ENCODE peak calls at places on chromosomes 2 and 18, in five cellular contexts. One of them, this sample, is unnamed.

GRCh38 chr2:160417745-160418397 is 75.7 kb downstream of the RBMS1 start:
- DNase-seq in A549: no peak
- DNase-seq in esophagus squamous epithelium: no peak
- DNase-seq in neuronal stem cell: no peak
- DNase-seq in PC-9: no peak
- DNase-seq in this sample: no peak

GRCh38 chr2:194289712-194290346 is 1367.2 kb upstream of the SLC39A10 start:
- DNase-seq in PC-9: no peak
- DNase-seq in esophagus squamous epithelium: no peak
- DNase-seq in A549: no peak
- DNase-seq in neuronal stem cell: no peak
- DNase-seq in this sample: no peak

GRCh38 chr2:37720533-37721218 is 49.2 kb upstream of the CDC42EP3 start:
- DNase-seq in PC-9: no peak
- DNase-seq in esophagus squamous epithelium: no peak
- DNase-seq in A549: no peak
- DNase-seq in neuronal stem cell: no peak
- DNase-seq in this sample: no peak

GRCh38 chr2:128464456-128464855 is 145.8 kb upstream of the HS6ST1 start:
- DNase-seq in A549: no peak
- DNase-seq in neuronal stem cell: no peak
- DNase-seq in PC-9: no peak
- DNase-seq in esophagus squamous epithelium: no peak
- DNase-seq in this sample: no peak

GRCh38 chr18:56861244-56861643 is 210.1 kb downstream of the WDR7 start:
- DNase-seq in neuronal stem cell: no peak
- DNase-seq in A549: no peak
- DNase-seq in PC-9: no peak
- DNase-seq in esophagus squamous epithelium: no peak
- DNase-seq in this sample: no peak

GRCh38 chr2:135916232-135916631 is 40.0 kb upstream of the MCM6 start:
- DNase-seq in esophagus squamous epithelium: no peak
- DNase-seq in neuronal stem cell: peak; percentile 11
- DNase-seq in PC-9: no peak
- DNase-seq in A549: peak; percentile 6
- DNase-seq in this sample: no peak

GRCh38 chr2:109126501-109126860 is 2.5 kb upstream of the SH3RF3 start:
- DNase-seq in PC-9: no peak
- DNase-seq in neuronal stem cell: no peak
- DNase-seq in A549: no peak
- DNase-seq in esophagus squamous epithelium: no peak
- DNase-seq in this sample: peak; percentile 68

GRCh38 chr2:20067992-20068727 is 16.7 kb upstream of the LAPTM4A start:
- DNase-seq in esophagus squamous epithelium: no peak
- DNase-seq in A549: no peak
- DNase-seq in neuronal stem cell: no peak
- DNase-seq in PC-9: peak; percentile 97
- DNase-seq in this sample: peak; percentile 90

GRCh38 chr2:319059-319600 is 31.2 kb upstream of the ALKAL2 start:
- DNase-seq in neuronal stem cell: no peak
- DNase-seq in A549: no peak
- DNase-seq in esophagus squamous epithelium: no peak
- DNase-seq in PC-9: no peak
- DNase-seq in this sample: no peak

GRCh38 chr2:179186126-179186525 is 78.5 kb downstream of the SESTD1 start:
- DNase-seq in esophagus squamous epithelium: no peak
- DNase-seq in A549: no peak
- DNase-seq in PC-9: no peak
- DNase-seq in neuronal stem cell: no peak
- DNase-seq in this sample: peak; percentile 11

GRCh38 chr2:102753563-102754159 is 8.2 kb upstream of the TMEM182 start:
- DNase-seq in A549: peak; percentile 15
- DNase-seq in neuronal stem cell: peak; percentile 32
- DNase-seq in esophagus squamous epithelium: no peak
- DNase-seq in PC-9: peak; percentile 45
- DNase-seq in this sample: no peak

GRCh38 chr2:174051741-174052638 is 86.8 kb upstream of the SP3 start:
- DNase-seq in A549: peak; percentile 73
- DNase-seq in esophagus squamous epithelium: no peak
- DNase-seq in PC-9: peak; percentile 83
- DNase-seq in neuronal stem cell: no peak
- DNase-seq in this sample: peak; percentile 73

GRCh38 chr2:43707255-43707654 is 31.0 kb upstream of the C1GALT1C1L start:
- DNase-seq in neuronal stem cell: no peak
- DNase-seq in A549: peak; percentile 27
- DNase-seq in PC-9: no peak
- DNase-seq in esophagus squamous epithelium: no peak
- DNase-seq in this sample: no peak

GRCh38 chr2:157438907-157439791 is 4.7 kb downstream of the CYTIP start:
- DNase-seq in neuronal stem cell: no peak
- DNase-seq in PC-9: no peak
- DNase-seq in esophagus squamous epithelium: no peak
- DNase-seq in A549: no peak
- DNase-seq in this sample: no peak

GRCh38 chr2:16112972-16113560 is 172.7 kb downstream of the MYCN start:
- DNase-seq in esophagus squamous epithelium: no peak
- DNase-seq in A549: no peak
- DNase-seq in PC-9: no peak
- DNase-seq in neuronal stem cell: no peak
- DNase-seq in this sample: no peak

GRCh38 chr18:13381907-13382682 is 163.5 kb downstream of the LDLRAD4 start:
- DNase-seq in esophagus squamous epithelium: peak; percentile 6
- DNase-seq in A549: no peak
- DNase-seq in neuronal stem cell: no peak
- DNase-seq in PC-9: no peak
- DNase-seq in this sample: no peak

GRCh38 chr18:7877609-7878008 is 310.5 kb downstream of the PTPRM start:
- DNase-seq in PC-9: peak; percentile 64
- DNase-seq in A549: peak; percentile 24
- DNase-seq in esophagus squamous epithelium: no peak
- DNase-seq in neuronal stem cell: no peak
- DNase-seq in this sample: no peak

GRCh38 chr18:13811993-13812392 is 12.0 kb upstream of the MC5R start:
- DNase-seq in PC-9: no peak
- DNase-seq in esophagus squamous epithelium: no peak
- DNase-seq in neuronal stem cell: no peak
- DNase-seq in A549: peak; percentile 29
- DNase-seq in this sample: no peak

GRCh38 chr18:8450013-8450412 is 159.2 kb upstream of the RAB12 start:
- DNase-seq in PC-9: peak; percentile 26
- DNase-seq in esophagus squamous epithelium: no peak
- DNase-seq in neuronal stem cell: no peak
- DNase-seq in A549: peak; percentile 20
- DNase-seq in this sample: no peak

GRCh38 chr18:75377975-75378673 is 49.4 kb downstream of the SMIM21 start:
- DNase-seq in esophagus squamous epithelium: no peak
- DNase-seq in PC-9: no peak
- DNase-seq in neuronal stem cell: no peak
- DNase-seq in A549: no peak
- DNase-seq in this sample: no peak

GRCh38 chr18:47868744-47869143 is 61.7 kb downstream of the SMAD2 start:
- DNase-seq in esophagus squamous epithelium: no peak
- DNase-seq in neuronal stem cell: no peak
- DNase-seq in A549: no peak
- DNase-seq in PC-9: no peak
- DNase-seq in this sample: no peak

GRCh38 chr2:16478817-16479216 is 186.8 kb downstream of the CYRIA start:
- DNase-seq in neuronal stem cell: no peak
- DNase-seq in esophagus squamous epithelium: no peak
- DNase-seq in PC-9: no peak
- DNase-seq in A549: no peak
- DNase-seq in this sample: no peak

GRCh38 chr2:120466704-120467054 is 120.7 kb downstream of the INHBB start:
- DNase-seq in PC-9: no peak
- DNase-seq in A549: no peak
- DNase-seq in neuronal stem cell: no peak
- DNase-seq in esophagus squamous epithelium: no peak
- DNase-seq in this sample: no peak

GRCh38 chr18:40159141-40160017 is 1795.7 kb upstream of the PIK3C3 start:
- DNase-seq in neuronal stem cell: peak; percentile 26
- DNase-seq in PC-9: no peak
- DNase-seq in esophagus squamous epithelium: no peak
- DNase-seq in A549: no peak
- DNase-seq in this sample: no peak

GRCh38 chr18:4638680-4639079 is 183.6 kb upstream of the DLGAP1 start:
- DNase-seq in A549: no peak
- DNase-seq in PC-9: no peak
- DNase-seq in esophagus squamous epithelium: no peak
- DNase-seq in neuronal stem cell: no peak
- DNase-seq in this sample: no peak

GRCh38 chr18:70700496-70700895 is 411.7 kb downstream of the SOCS6 start:
- DNase-seq in A549: no peak
- DNase-seq in PC-9: no peak
- DNase-seq in neuronal stem cell: no peak
- DNase-seq in esophagus squamous epithelium: no peak
- DNase-seq in this sample: no peak

GRCh38 chr2:164073053-164073757 is 337.4 kb upstream of the FIGN start:
- DNase-seq in esophagus squamous epithelium: no peak
- DNase-seq in neuronal stem cell: no peak
- DNase-seq in PC-9: no peak
- DNase-seq in A549: no peak
- DNase-seq in this sample: no peak

GRCh38 chr18:25284861-25285574 is 66.9 kb downstream of the ZNF521 start:
- DNase-seq in A549: no peak
- DNase-seq in esophagus squamous epithelium: no peak
- DNase-seq in PC-9: no peak
- DNase-seq in neuronal stem cell: no peak
- DNase-seq in this sample: no peak

GRCh38 chr18:25287096-25287495 is 64.9 kb downstream of the ZNF521 start:
- DNase-seq in esophagus squamous epithelium: no peak
- DNase-seq in A549: no peak
- DNase-seq in PC-9: no peak
- DNase-seq in neuronal stem cell: no peak
- DNase-seq in this sample: no peak

GRCh38 chr18:25291150-25291549 is 60.8 kb downstream of the ZNF521 start:
- DNase-seq in PC-9: no peak
- DNase-seq in A549: no peak
- DNase-seq in neuronal stem cell: no peak
- DNase-seq in esophagus squamous epithelium: no peak
- DNase-seq in this sample: no peak

GRCh38 chr18:25288340-25288955 is 63.5 kb downstream of the ZNF521 start:
- DNase-seq in PC-9: no peak
- DNase-seq in A549: no peak
- DNase-seq in neuronal stem cell: no peak
- DNase-seq in esophagus squamous epithelium: no peak
- DNase-seq in this sample: no peak

GRCh38 chr18:25289040-25289631 is 62.8 kb downstream of the ZNF521 start:
- DNase-seq in neuronal stem cell: no peak
- DNase-seq in PC-9: no peak
- DNase-seq in esophagus squamous epithelium: no peak
- DNase-seq in A549: no peak
- DNase-seq in this sample: peak; percentile 69
- H3K4me3 ChIP-seq in neuronal stem cell: no peak overlapping the region
- H3K4me3 ChIP-seq in PC-9: no peak overlapping the region
- H3K4me3 ChIP-seq in esophagus squamous epithelium: no peak overlapping the region
- H3K4me3 ChIP-seq in A549: no peak overlapping the region
- H3K4me3 ChIP-seq in this sample: no peak overlapping the region

DNA sequence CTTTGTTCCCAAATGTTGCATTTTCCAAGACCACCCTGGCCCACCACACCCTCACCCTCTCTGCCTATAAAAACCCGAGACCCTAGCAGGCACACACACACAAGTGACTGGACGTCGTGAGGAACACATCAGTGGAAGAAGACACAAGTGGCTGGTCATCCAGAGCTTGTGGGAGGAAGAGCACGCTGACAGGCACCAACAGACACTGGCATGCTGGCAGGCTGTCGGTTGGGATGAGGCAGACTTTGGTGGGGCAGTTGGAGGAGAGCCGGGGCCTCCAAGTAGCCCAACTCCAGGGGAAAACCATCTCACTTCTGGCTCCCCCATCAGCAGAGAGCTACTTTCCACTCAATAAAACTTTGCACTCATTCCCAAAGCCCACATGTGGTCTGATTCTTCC is 225.5 kb upstream of the ZEB2 start:
- DNase-seq in neuronal stem cell: no peak
- DNase-seq in esophagus squamous epithelium: no peak
- DNase-seq in PC-9: no peak
- DNase-seq in A549: no peak
- DNase-seq in this sample: no peak
- H3K9me3 ChIP-seq in neuronal stem cell: peaks cover 8% of the 10 kb centered on the region
- H3K9me3 ChIP-seq in esophagus squamous epithelium: no peaks in the 10 kb centered on the region
- H3K9me3 ChIP-seq in PC-9: peaks cover 11% of the 10 kb centered on the region
- H3K9me3 ChIP-seq in A549: peaks cover 5% of the 10 kb centered on the region
- H3K9me3 ChIP-seq in this sample: peaks cover 7% of the 10 kb centered on the region

GRCh38 chr2:72114693-72115051 is 33.0 kb downstream of the CYP26B1 start:
- DNase-seq in neuronal stem cell: no peak
- DNase-seq in esophagus squamous epithelium: no peak
- DNase-seq in PC-9: no peak
- DNase-seq in A549: no peak
- DNase-seq in this sample: no peak

GRCh38 chr2:72113847-72114692 is 33.6 kb downstream of the CYP26B1 start:
- DNase-seq in esophagus squamous epithelium: no peak
- DNase-seq in A549: no peak
- DNase-seq in PC-9: no peak
- DNase-seq in neuronal stem cell: no peak
- DNase-seq in this sample: no peak

GRCh38 chr2:72111061-72111460 is 36.6 kb downstream of the CYP26B1 start:
- DNase-seq in PC-9: no peak
- DNase-seq in neuronal stem cell: no peak
- DNase-seq in A549: no peak
- DNase-seq in esophagus squamous epithelium: no peak
- DNase-seq in this sample: no peak

GRCh38 chr2:72112421-72112820 is 35.2 kb downstream of the CYP26B1 start:
- DNase-seq in PC-9: no peak
- DNase-seq in A549: no peak
- DNase-seq in esophagus squamous epithelium: no peak
- DNase-seq in neuronal stem cell: no peak
- DNase-seq in this sample: no peak

GRCh38 chr2:72112981-72113846 is 34.4 kb downstream of the CYP26B1 start:
- DNase-seq in A549: no peak
- DNase-seq in PC-9: no peak
- DNase-seq in esophagus squamous epithelium: no peak
- DNase-seq in neuronal stem cell: no peak
- DNase-seq in this sample: no peak
- H3K27ac ChIP-seq in A549: no peak overlapping the region
- H3K27ac ChIP-seq in PC-9: no peak overlapping the region
- H3K27ac ChIP-seq in esophagus squamous epithelium: no peak overlapping the region
- H3K27ac ChIP-seq in neuronal stem cell: no peak overlapping the region
- H3K27ac ChIP-seq in this sample: no peak overlapping the region

DNA sequence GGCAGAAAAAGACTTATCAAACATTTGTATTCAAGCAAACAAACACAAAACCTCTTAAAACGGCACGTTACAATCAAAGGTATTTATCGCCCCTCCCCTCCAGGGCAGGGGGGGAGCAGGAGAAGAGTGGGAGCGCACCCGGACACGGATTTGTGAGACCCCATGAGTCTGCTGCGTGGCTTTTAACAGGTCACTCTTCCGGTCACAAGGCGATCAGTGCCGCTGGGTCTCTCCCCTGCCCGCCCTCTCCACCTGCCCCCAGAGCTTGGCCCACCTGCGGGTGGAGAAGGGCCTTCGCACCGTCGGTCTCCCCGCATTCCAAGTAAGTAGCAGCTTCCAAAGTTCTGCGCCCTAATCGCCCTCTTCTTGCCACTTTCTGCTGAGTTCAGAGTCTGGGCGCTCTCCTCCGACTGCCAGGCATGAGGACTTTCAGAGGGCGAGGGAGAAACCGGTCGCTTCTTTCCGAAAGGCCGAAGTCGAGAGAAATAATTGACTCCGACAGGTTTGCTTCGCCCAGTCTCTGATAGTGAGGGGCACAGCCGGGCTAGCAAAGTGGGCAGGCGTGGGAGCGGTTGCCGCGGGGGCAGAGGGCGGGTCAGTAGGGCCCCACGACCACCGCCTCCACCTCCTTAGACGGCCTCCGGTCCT is 797 bp downstream of the RPRM start:
- DNase-seq in PC-9: no peak
- DNase-seq in A549: no peak
- DNase-seq in neuronal stem cell: no peak
- DNase-seq in esophagus squamous epithelium: no peak
- DNase-seq in this sample: no peak
- H3K4me3 ChIP-seq in PC-9: no peak overlapping the region
- H3K4me3 ChIP-seq in A549: peak overlapping the region; percentile 53
- H3K4me3 ChIP-seq in neuronal stem cell: peak overlapping the region; percentile 83
- H3K4me3 ChIP-seq in esophagus squamous epithelium: peak overlapping the region; percentile 56
- H3K4me3 ChIP-seq in this sample: no peak overlapping the region

This sample was measured in AG04450.